ENCODE peak calls at places on chromosome 21, in nine cellular contexts. R is stimulated activated CD4-positive, alpha-beta T cell treated with anti-CD3 and anti-CD28 coated beads, Interleukin-2, amount 100 ng/mL, for 24 hours; Q is non-pigmented ciliary epithelial cell; A is HuH-7; B is neural progenitor cell; S is fibroblast of gingiva; O is T-helper 2 cell; Y is T follicular helper cell; U is endodermal cell. V is an unnamed sample.

GRCh38 chr21:38534591-38534990 is 36.3 kb upstream of the ERG start:
- DNase-seq in R (no peak), Q (no peak), A (no peak), B (no peak), S (no peak), O (no peak), Y (no peak), U (no peak), V (no peak)

GRCh38 chr21:32131960-32132359 is 146.9 kb downstream of the MIS18A start:
- DNase-seq in R (no peak), Q (no peak), A (no peak), B (no peak), S (peak; percentile 36), O (no peak), Y (no peak), U (no peak), V (no peak)

GRCh38 chr21:37071561-37072238 is 1.2 kb downstream of the PIGP start:
- DNase-seq in R (no peak), Q (peak; percentile 35), A (no peak), B (peak; percentile 29), S (peak; percentile 94), O (peak; percentile 21), Y (no peak), U (peak; percentile 58), V (no peak)

GRCh38 chr21:46118871-46119564 is 21.1 kb downstream of the COL6A2 start:
- DNase-seq in R (no peak), Q (no peak), A (no peak), B (no peak), S (no peak), O (no peak), Y (no peak), U (peak; percentile 38), V (peak; percentile 3)

GRCh38 chr21:42234464-42235241 is 15.7 kb downstream of the ABCG1 start:
- DNase-seq in R (peak; percentile 85), Q (no peak), A (peak; percentile 73), B (peak; percentile 95), S (no peak), O (peak; percentile 94), Y (peak; percentile 83), U (peak; percentile 86), V (peak; percentile 65)

GRCh38 chr21:38299651-38300050 is 42.9 kb downstream of the KCNJ15 start:
- DNase-seq in R (no peak), Q (no peak), A (no peak), B (no peak), S (no peak), O (no peak), Y (no peak), U (no peak), V (no peak)

GRCh38 chr21:36035381-36035791 is 24.9 kb downstream of the SETD4 start:
- DNase-seq in R (no peak), Q (no peak), A (no peak), B (peak; percentile 52), S (no peak), O (no peak), Y (no peak), U (peak; percentile 77), V (no peak)

GRCh38 chr21:41858466-41859296 is 20.5 kb downstream of the PRDM15 start:
- DNase-seq in R (no peak), Q (no peak), A (no peak), B (no peak), S (no peak), O (no peak), Y (no peak), U (no peak), V (no peak)

GRCh38 chr21:34812510-34813265 is 143.9 kb downstream of the CLIC6 start:
- DNase-seq in R (no peak), Q (peak; percentile 93), A (no peak), B (no peak), S (peak; percentile 81), O (no peak), Y (no peak), U (no peak), V (no peak)

GRCh38 chr21:41769933-41770332 is 3.1 kb upstream of the RIPK4 start:
- DNase-seq in R (no peak), Q (no peak), A (no peak), B (no peak), S (no peak), O (no peak), Y (no peak), U (peak; percentile 58), V (no peak)

GRCh38 chr21:46028547-46029200 is 47.1 kb downstream of the COL6A1 start:
- DNase-seq in R (no peak), Q (no peak), A (no peak), B (no peak), S (peak; percentile 17), O (no peak), Y (no peak), U (no peak), V (no peak)

GRCh38 chr21:25979845-25980433 is 190.6 kb downstream of the APP start:
- DNase-seq in R (no peak), Q (no peak), A (no peak), B (no peak), S (no peak), O (no peak), Y (no peak), U (no peak), V (no peak)

GRCh38 chr21:42079939-42080787 is 9.0 kb downstream of the UMODL1 start:
- DNase-seq in R (no peak), Q (no peak), A (no peak), B (no peak), S (no peak), O (no peak), Y (no peak), U (peak; percentile 74), V (no peak)

GRCh38 chr21:24093032-24093431 is 1514.2 kb downstream of the MRPL39 start:
- DNase-seq in R (no peak), Q (no peak), A (no peak), B (no peak), S (no peak), O (no peak), Y (no peak), U (no peak), V (no peak)

GRCh38 chr21:15009964-15010363 is 54.8 kb downstream of the NRIP1 start:
- DNase-seq in R (no peak), Q (peak; percentile 74), A (no peak), B (no peak), S (peak; percentile 60), O (peak; percentile 4), Y (no peak), U (no peak), V (no peak)